ENCODE peak calls at places on chromosomes 2 and 18, in four cellular contexts. I, R, B and V are unnamed samples.

GRCh38 chr2:141782574-141782973 is 348.2 kb downstream of the LRP1B start:
- DNase-seq in I (no peak), B (no peak), R (no peak), V (no peak)

GRCh38 chr2:197294260-197294659 is 16.3 kb downstream of the ANKRD44 start:
- DNase-seq in R (no peak), I (no peak), B (no peak), V (no peak)

GRCh38 chr2:76678358-76679024 is 843.7 kb downstream of the LRRTM4 start:
- DNase-seq in B (no peak), I (no peak), R (no peak), V (no peak)

GRCh38 chr2:11738589-11739436 is 7.6 kb upstream of the LPIN1 start:
- DNase-seq in B (peak), R (peak), I (no peak), V (peak)

GRCh38 chr18:23824704-23825103 is 135.5 kb downstream of the LAMA3 start:
- DNase-seq in B (no peak), R (peak), I (no peak), V (no peak)

GRCh38 chr2:6999161-6999877 is 82.1 kb downstream of the RNF144A start:
- DNase-seq in B (no peak), R (no peak), I (no peak), V (no peak)

GRCh38 chr2:20304411-20304810 is 46.2 kb downstream of the PUM2 start:
- DNase-seq in I (no peak), R (peak), B (no peak), V (no peak)

GRCh38 chr2:45700407-45701013 is 49.0 kb downstream of the PRKCE start:
- DNase-seq in R (no peak), I (no peak), B (no peak), V (peak)

GRCh38 chr2:136764397-136765255 is 719 bp upstream of the THSD7B start:
- DNase-seq in I (no peak), R (no peak), B (peak), V (peak)

GRCh38 chr18:68916734-68917133 is 118.9 kb downstream of the CCDC102B start:
- DNase-seq in B (peak), I (no peak), R (peak), V (no peak)

GRCh38 chr2:205975082-205975949 is 110.7 kb downstream of the INO80D start:
- DNase-seq in R (no peak), B (no peak), I (no peak), V (no peak)